ENCODE peak calls at places on chromosomes 4 and X, in nine cellular contexts. F is EH; M is activated CD8-positive, alpha-beta memory T cell treated with anti-CD3 and anti-CD28 coated beads, Interleukin-2, amount 50 U/mL, for 48 hours; R is BE2C; D is esophagus muscularis mucosa; E is foreskin fibroblast; I is stimulated activated CD4-positive, alpha-beta T cell treated with anti-CD3 and anti-CD28 coated beads, Interleukin-12 subunit alpha, Interleukin-12 subunit beta, amount 100 ng/mL, for 4 hours; V is ELF-1; H is GM12891. Q is an unnamed sample.

GRCh38 chr4:91373546-91373945 is 930.2 kb upstream of the GRID2 start:
- DNase-seq in H (no peak), D (no peak), V (no peak), E (no peak), R (no peak), I (no peak), F (no peak), M (no peak), Q (no peak)

GRCh38 chr4:41611881-41612871 is 74.2 kb downstream of the LIMCH1 start:
- DNase-seq in F (peak), R (peak), D (no peak), M (no peak), V (peak), I (no peak), E (peak), H (no peak), Q (peak)

GRCh38 chr4:127521463-127521862 is 111.3 kb upstream of the INTU start:
- DNase-seq in M (no peak), I (no peak), H (no peak), E (no peak), D (no peak), V (no peak), F (no peak), R (no peak), Q (no peak)

GRCh38 chr4:103075894-103076776 is at the start of gene SLC9B2:
- DNase-seq in I (peak), M (peak), R (peak), D (peak), V (peak), E (peak), F (peak), H (peak), Q (peak)

GRCh38 chr4:74934016-74934821 is 1.3 kb downstream of the PARM1 start:
- DNase-seq in I (no peak), V (peak), F (peak), D (no peak), H (no peak), M (no peak), R (peak), E (no peak), Q (peak)

GRCh38 chr4:87375719-87376291 is 15.2 kb downstream of the HSD17B11 start:
- DNase-seq in V (peak), R (no peak), M (no peak), D (no peak), F (peak), I (no peak), E (peak), H (no peak), Q (peak)

GRCh38 chrX:24282381-24283121 is 31.3 kb downstream of the SUPT20HL2 start:
- DNase-seq in E (no peak), R (peak), F (peak), D (no peak), V (peak), M (no peak), H (no peak), I (no peak), Q (no peak)

GRCh38 chr4:40710484-40711269 is 39.1 kb upstream of the NSUN7 start:
- DNase-seq in H (no peak), D (no peak), I (no peak), E (no peak), V (no peak), R (no peak), F (no peak), M (no peak), Q (no peak)

GRCh38 chr4:121777625-121778024 is 12.7 kb upstream of the SMIM43 start:
- DNase-seq in M (no peak), I (no peak), V (no peak), E (no peak), H (no peak), D (no peak), R (no peak), F (no peak), Q (no peak)

GRCh38 chr4:115274545-115274944 is 161.1 kb upstream of the NDST4 start:
- DNase-seq in M (no peak), I (no peak), R (no peak), D (no peak), V (no peak), E (no peak), H (no peak), F (no peak), Q (no peak)

GRCh38 chr4:37628977-37629609 is 57.1 kb downstream of the RELL1 start:
- DNase-seq in D (peak), V (no peak), M (no peak), F (peak), H (no peak), R (peak), I (no peak), E (peak), Q (no peak)